ENCODE peak calls at places on chromosome 12, in six cellular contexts. O is tibial artery; Q is central memory CD4-positive, alpha-beta T cell; W is naive thymus-derived CD4-positive, alpha-beta T cell; K is Ammon's horn; X is AG08396. M is an unnamed sample.

GRCh38 chr12:80627773-80628172 is 79.7 kb upstream of the MYF6 start:
- DNase-seq in X (peak; percentile 13), Q (no peak), W (no peak), O (no peak), K (no peak), M (peak; percentile 92)

GRCh38 chr12:12537421-12537820 is 25.2 kb downstream of the DUSP16 start:
- DNase-seq in K (no peak), X (no peak), Q (no peak), W (no peak), O (no peak), M (no peak)

GRCh38 chr12:132700212-132700913 is 10.3 kb upstream of the PGAM5 start:
- DNase-seq in O (no peak), X (no peak), W (no peak), Q (no peak), K (no peak), M (peak; percentile 40)

GRCh38 chr12:106369624-106370346 is 12.2 kb downstream of the POLR3B start:
- DNase-seq in X (peak; percentile 61), Q (no peak), O (no peak), W (no peak), K (no peak), M (peak; percentile 72)

GRCh38 chr12:39723831-39724230 is 104.2 kb upstream of the ABCD2 start:
- DNase-seq in Q (no peak), O (peak; percentile 70), W (no peak), K (peak; percentile 65), X (peak; percentile 3), M (peak; percentile 30)

GRCh38 chr12:27015730-27016076 is 1.5 kb upstream of the TM7SF3 start:
- DNase-seq in W (peak; percentile 49), K (no peak), Q (peak; percentile 53), X (peak; percentile 30), O (no peak), M (peak; percentile 66)

GRCh38 chr12:99390707-99391106 is 256.8 kb upstream of the GARIN6 start:
- DNase-seq in X (no peak), O (no peak), Q (no peak), W (no peak), K (no peak), M (no peak)

GRCh38 chr12:810635-811415 is 58.4 kb downstream of the WNK1 start:
- DNase-seq in Q (no peak), O (no peak), X (no peak), W (no peak), K (no peak), M (no peak)

GRCh38 chr12:27818421-27818918 is 38.4 kb upstream of the MANSC4 start:
- DNase-seq in W (no peak), O (no peak), Q (no peak), X (no peak), K (no peak), M (no peak)

GRCh38 chr12:1906579-1906978 is 11.9 kb downstream of the CACNA2D4 start:
- DNase-seq in Q (no peak), W (no peak), O (no peak), X (no peak), K (no peak), M (no peak)

GRCh38 chr12:87253157-87253556 is 776.0 kb downstream of the C12orf50 start:
- DNase-seq in X (no peak), Q (no peak), O (no peak), W (no peak), K (no peak), M (peak; percentile 12)

GRCh38 chr12:58030566-58031279 is 89.4 kb downstream of the ATP23 start:
- DNase-seq in O (no peak), Q (no peak), W (no peak), K (no peak), X (no peak), M (no peak)

GRCh38 chr12:40622246-40622838 is 69.9 kb upstream of the CNTN1 start:
- DNase-seq in O (no peak), K (peak; percentile 71), W (no peak), X (peak; percentile 14), Q (no peak), M (peak; percentile 59)

GRCh38 chr12:39958377-39958776 is 147.5 kb downstream of the SLC2A13 start:
- DNase-seq in X (no peak), K (no peak), W (no peak), O (no peak), Q (no peak), M (no peak)

GRCh38 chr12:24266982-24267381 is 317.5 kb upstream of the SOX5 start:
- DNase-seq in X (no peak), O (no peak), K (no peak), W (no peak), Q (no peak), M (no peak)

M was measured in astrocyte of the spinal cord.